ENCODE peak calls at places on chromosome 2, in eight cellular contexts. B, Z, G, W, M, J, C and K are unnamed samples. For H3K9me3 and H3K4me1, the result is how much of the 10 kb centered on the place peaks cover.

GRCh38 chr2:150140777-150141176 is 346.7 kb downstream of the RND3 start:
- DNase-seq in Z (no peak), B (no peak), J (no peak), M (no peak), W (no peak), G (no peak), C (no peak), K (no peak)

GRCh38 chr2:22536131-22536530 is 848.8 kb upstream of the KLHL29 start:
- DNase-seq in Z (no peak), J (no peak), G (no peak), W (no peak), C (no peak), B (no peak), M (no peak), K (no peak)

GRCh38 chr2:40230717-40231300 is 221.1 kb downstream of the SLC8A1 start:
- DNase-seq in G (no peak), J (no peak), Z (no peak), M (no peak), C (no peak), W (no peak), B (no peak), K (no peak)

GRCh38 chr2:158489366-158490112 is 32.8 kb downstream of the PKP4 start:
- DNase-seq in B (no peak), C (no peak), J (no peak), Z (no peak), M (no peak), W (no peak), G (no peak), K (no peak)

GRCh38 chr2:65382776-65383357 is 49.5 kb downstream of the SPRED2 start:
- DNase-seq in Z (peak), B (peak), J (peak), C (peak), M (peak), W (peak), G (peak), K (peak)

GRCh38 chr2:119218478-119219064 is 5.1 kb upstream of the STEAP3 start:
- DNase-seq in Z (no peak), C (peak), B (peak), G (peak), J (peak), W (peak), M (no peak), K (no peak)

GRCh38 chr2:127695491-127696472 is 5.5 kb upstream of the SFT2D3 start:
- DNase-seq in G (peak), C (peak), M (peak), W (peak), Z (no peak), J (peak), B (peak), K (no peak)

GRCh38 chr2:11698009-11698922 is 28.3 kb upstream of the NTSR2 start:
- DNase-seq in Z (no peak), C (peak), B (peak), G (no peak), W (peak), J (peak), M (no peak), K (peak)

GRCh38 chr2:219002395-219003266 is 9.4 kb upstream of the CRYBA2 start:
- DNase-seq in W (no peak), G (peak), B (peak), J (peak), M (no peak), C (peak), Z (peak), K (peak)

GRCh38 chr2:68196120-68196716 is 38.5 kb downstream of the PNO1 start:
- DNase-seq in B (peak), G (no peak), M (no peak), J (no peak), C (peak), W (no peak), Z (no peak), K (no peak)

GRCh38 chr2:185456517-185456916 is 282.1 kb upstream of the FSIP2 start:
- DNase-seq in M (no peak), C (no peak), G (no peak), Z (no peak), B (no peak), J (no peak), W (no peak), K (no peak)

GRCh38 chr2:230924470-230925341 is at the start of gene GPR55:
- DNase-seq in C (no peak), J (no peak), W (no peak), B (no peak), G (no peak), Z (peak), M (peak), K (no peak)

GRCh38 chr2:46803551-46803885 is 112.1 kb downstream of the MCFD2 start:
- DNase-seq in J (no peak), B (no peak), W (no peak), M (no peak), C (no peak), G (no peak), Z (no peak), K (no peak)

GRCh38 chr2:187051350-187051749 is 202.4 kb upstream of the ZSWIM2 start:
- DNase-seq in Z (no peak), C (no peak), J (no peak), W (no peak), M (no peak), B (no peak), G (no peak), K (no peak)

GRCh38 chr2:39142012-39142346 is 21.1 kb upstream of the SOS1 start:
- DNase-seq in W (no peak), B (no peak), Z (no peak), J (no peak), M (no peak), C (no peak), G (no peak), K (no peak)

GRCh38 chr2:31728406-31729064 is 147.8 kb upstream of the SRD5A2 start:
- DNase-seq in W (no peak), Z (no peak), B (no peak), G (no peak), C (no peak), J (no peak), M (no peak), K (no peak)

GRCh38 chr2:242020196-242021004 is 150.9 kb downstream of the RTP5 start:
- DNase-seq in M (peak), B (peak), J (peak), Z (peak), G (no peak), W (no peak), C (peak), K (peak)

GRCh38 chr2:183149489-183149888 is 25.2 kb downstream of the NUP35 start:
- DNase-seq in C (peak), G (no peak), W (no peak), Z (no peak), J (no peak), B (no peak), M (no peak), K (no peak)

GRCh38 chr2:158795110-158795924 is at the start of gene DAPL1:
- DNase-seq in M (no peak), C (no peak), Z (no peak), W (no peak), B (no peak), J (peak), G (no peak), K (no peak)

GRCh38 chr2:120134263-120134662 is 88.9 kb downstream of the TMEM185B start:
- DNase-seq in Z (no peak), W (no peak), B (no peak), G (peak), M (no peak), J (no peak), C (no peak), K (no peak)

GRCh38 chr2:62293490-62294212 is 97.7 kb downstream of the B3GNT2 start:
- DNase-seq in B (peak), J (peak), Z (peak), C (peak), W (peak), G (no peak), M (peak), K (peak)

GRCh38 chr2:73418343-73418742 is 32.7 kb downstream of the ALMS1 start:
- DNase-seq in W (peak), G (no peak), J (peak), B (peak), Z (no peak), C (peak), M (peak), K (peak)

GRCh38 chr2:238105506-238106338 is 5.6 kb downstream of the ESPNL start:
- DNase-seq in B (no peak), J (peak), C (no peak), M (peak), W (no peak), G (no peak), Z (peak), K (peak)

GRCh38 chr2:73982140-73982617 is 2.5 kb upstream of the TET3 start:
- DNase-seq in G (no peak), J (no peak), B (peak), Z (no peak), W (peak), C (no peak), M (peak), K (no peak)

GRCh38 chr2:194591192-194591591 is 1065.8 kb upstream of the SLC39A10 start:
- DNase-seq in Z (no peak), C (no peak), B (no peak), W (no peak), J (no peak), M (no peak), G (no peak), K (no peak)

GRCh38 chr2:100819365-100820345 is at the start of gene NPAS2:
- DNase-seq in W (peak), M (peak), Z (no peak), J (peak), G (no peak), B (peak), C (peak), K (peak)

GRCh38 chr2:219573166-219573565 is 1.1 kb downstream of the INHA start:
- DNase-seq in W (no peak), M (no peak), C (no peak), B (no peak), G (no peak), J (no peak), Z (no peak), K (no peak)

GRCh38 chr2:165953306-165953654 is 296 bp downstream of the TTC21B start:
- DNase-seq in Z (peak), B (no peak), C (no peak), W (no peak), M (no peak), G (peak), J (no peak), K (no peak)

GRCh38 chr2:23596316-23596885 is 211.4 kb downstream of the KLHL29 start:
- DNase-seq in B (no peak), Z (no peak), M (peak), C (no peak), J (no peak), W (no peak), G (no peak), K (no peak)

GRCh38 chr2:11630855-11631254 is 39.1 kb downstream of the NTSR2 start:
- DNase-seq in G (no peak), J (no peak), M (no peak), B (no peak), C (no peak), Z (no peak), W (no peak), K (no peak)

GRCh38 chr2:162090109-162090508 is 16.1 kb upstream of the DPP4 start:
- DNase-seq in C (no peak), G (no peak), M (no peak), B (no peak), J (no peak), Z (no peak), W (no peak), K (no peak)

GRCh38 chr2:100783986-100784385 is 36.0 kb upstream of the NPAS2 start:
- DNase-seq in C (no peak), G (no peak), B (no peak), Z (no peak), J (no peak), W (no peak), M (no peak), K (no peak)

GRCh38 chr2:106686814-106687213 is 199.2 kb downstream of the ST6GAL2 start:
- DNase-seq in W (no peak), Z (no peak), J (no peak), C (no peak), M (no peak), G (no peak), B (no peak), K (no peak)

GRCh38 chr2:171771463-171771862 is 84.2 kb downstream of the DYNC1I2 start:
- DNase-seq in B (no peak), G (no peak), W (no peak), Z (no peak), J (no peak), C (no peak), M (no peak), K (no peak)

GRCh38 chr2:37984589-37984988 is 59.5 kb downstream of the RMDN2 start:
- DNase-seq in B (no peak), Z (no peak), M (no peak), C (no peak), W (no peak), G (no peak), J (no peak), K (no peak)

GRCh38 chr2:227748079-227748478 is 2.4 kb downstream of the SCYGR8 start:
- DNase-seq in W (no peak), Z (no peak), J (no peak), G (peak), C (peak), M (no peak), B (no peak), K (no peak)

GRCh38 chr2:60550151-60550983 is 3.1 kb downstream of the BCL11A start:
- DNase-seq in C (peak), G (peak), W (peak), B (peak), M (no peak), J (peak), Z (peak), K (peak)

GRCh38 chr2:108611021-108611420 is 76.8 kb downstream of the LIMS1 start:
- DNase-seq in B (no peak), C (no peak), M (no peak), J (no peak), W (no peak), Z (no peak), G (no peak), K (no peak)

GRCh38 chr2:74321737-74322136 is 21.5 kb downstream of the SLC4A5 start:
- DNase-seq in M (no peak), B (no peak), J (no peak), Z (no peak), G (no peak), C (no peak), W (no peak), K (no peak)

GRCh38 chr2:16249269-16250055 is 309.1 kb downstream of the MYCN start:
- DNase-seq in B (no peak), M (no peak), W (no peak), C (no peak), Z (no peak), J (no peak), G (no peak), K (no peak)
- H3K9me3 ChIP-seq in B (under half), M (under half), W (under half), C (under half), Z (under half), J (under half), G (under half), K (under half)

GRCh38 chr2:2320486-2321249 is 10.4 kb downstream of the MYT1L start:
- DNase-seq in B (no peak), C (no peak), M (no peak), G (no peak), W (no peak), Z (no peak), J (no peak), K (no peak)
- H3K27ac ChIP-seq in B (no peak), C (no peak), M (no peak), G (no peak), W (no peak), Z (no peak), J (no peak), K (no peak)

DNA sequence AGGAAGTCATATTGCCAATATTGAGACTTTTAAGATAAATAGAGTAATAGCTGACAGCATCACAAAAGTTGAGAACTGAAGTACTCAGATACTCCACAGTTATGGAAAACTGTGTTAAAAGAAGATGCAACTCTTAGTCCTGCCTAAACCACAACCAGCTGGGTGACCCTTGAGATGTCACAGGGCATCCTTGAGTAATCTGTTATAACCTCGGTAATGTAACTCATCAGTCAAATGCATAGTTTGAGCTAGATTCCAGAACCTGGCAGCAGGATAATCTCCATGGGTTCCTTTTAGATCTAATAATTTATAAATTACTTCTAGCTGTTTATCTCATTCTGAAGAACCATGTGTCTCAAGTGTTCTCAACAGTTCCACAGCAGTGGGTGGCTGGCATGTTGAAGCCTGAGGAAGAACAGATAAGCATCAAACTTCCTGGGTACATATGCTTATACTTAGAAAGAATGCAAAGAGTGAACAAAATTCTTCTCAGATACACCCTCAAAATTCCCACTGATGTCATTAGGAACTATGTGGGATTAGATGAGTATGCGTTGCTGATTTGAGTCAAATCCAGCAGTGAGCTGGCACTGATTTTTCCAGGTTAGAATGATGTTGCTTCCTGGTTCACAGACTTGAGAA is 304.1 kb upstream of the ERBB4 start:
- DNase-seq in M (no peak), G (no peak), Z (no peak), B (no peak), J (no peak), C (no peak), W (no peak), K (no peak)
- H3K4me1 ChIP-seq in M (under half), G (under half), Z (under half), B (under half), J (under half), C (under half), W (under half), K (under half)

DNA sequence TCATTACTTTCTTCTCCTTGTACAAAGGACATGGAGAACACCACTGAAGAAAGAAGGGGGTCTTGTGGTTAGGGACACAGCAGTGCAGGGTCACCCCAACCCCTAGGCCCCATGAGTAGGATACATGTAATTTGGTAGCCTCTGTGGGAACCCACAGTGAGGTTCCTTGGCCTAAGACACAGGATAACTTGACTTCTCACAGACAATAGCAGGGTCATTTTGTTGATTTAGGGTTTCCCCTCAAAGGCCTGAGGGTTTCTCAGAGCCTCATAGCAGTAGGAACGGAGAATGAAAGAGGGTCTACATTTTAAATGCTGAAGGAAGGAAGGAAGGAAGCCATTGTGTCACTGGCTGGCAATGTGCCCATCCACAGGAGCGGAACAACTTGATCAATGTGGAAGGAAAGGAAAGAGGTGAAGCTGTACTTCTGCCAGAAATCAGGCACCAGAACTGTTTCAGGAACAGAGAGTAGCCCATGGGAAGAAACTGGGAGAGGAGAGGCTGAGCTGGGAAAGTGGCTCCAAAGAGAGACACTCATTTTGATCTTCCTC is 5.1 kb downstream of the IL1B start:
- DNase-seq in B (no peak), C (no peak), M (no peak), Z (no peak), W (peak), J (no peak), G (no peak), K (no peak)
- H3K9me3 ChIP-seq in B (under half), C (under half), M (under half), Z (under half), W (under half), J (under half), G (under half), K (under half)

GRCh38 chr2:55119711-55120487 is 69.6 kb upstream of the RTN4 start:
- DNase-seq in B (no peak), C (no peak), M (no peak), Z (no peak), G (no peak), W (no peak), J (no peak), K (no peak)
- H3K27ac ChIP-seq in B (peak), C (no peak), M (peak), Z (peak), G (no peak), W (peak), J (no peak), K (no peak)

DNA sequence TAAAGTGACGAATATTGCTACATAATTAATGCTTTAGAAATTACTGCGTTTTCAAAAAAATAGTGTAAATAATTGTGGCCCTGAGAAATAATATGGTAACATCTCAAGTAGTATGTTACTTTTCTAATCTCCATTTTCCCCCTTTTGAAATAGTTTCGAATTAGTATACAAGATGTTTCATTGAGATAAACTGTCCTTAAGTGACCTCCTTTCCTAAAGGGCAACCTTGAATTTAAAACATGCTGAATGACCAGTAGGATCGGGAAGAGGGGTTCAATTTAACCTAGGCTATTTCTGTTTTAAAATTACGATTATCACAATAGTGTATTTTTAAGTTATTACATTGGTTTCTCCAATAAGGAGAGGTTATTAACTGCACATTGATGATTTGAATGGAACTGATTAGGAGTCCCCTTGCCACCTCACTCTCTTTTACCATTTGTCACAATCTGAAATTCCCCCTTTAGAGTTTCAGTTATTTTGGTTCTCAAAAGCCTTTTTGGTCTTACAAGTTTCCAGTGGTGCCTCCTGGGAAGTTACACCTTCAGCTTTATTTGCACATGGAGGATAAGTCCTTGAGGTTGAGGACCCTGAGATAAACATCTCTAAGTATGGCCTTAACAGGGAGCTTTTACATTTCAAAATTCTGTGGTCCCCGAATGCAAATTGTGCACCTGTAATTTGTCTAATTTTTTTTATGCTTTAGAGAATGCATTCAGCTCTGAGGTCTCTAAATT is 2.3 kb downstream of the ACTR3 start:
- DNase-seq in J (no peak), B (no peak), Z (no peak), G (no peak), M (no peak), W (no peak), C (no peak), K (no peak)
- H3K4me1 ChIP-seq in J (half or more), B (under half), Z (under half), G (half or more), M (half or more), W (half or more), C (half or more), K (under half)

GRCh38 chr2:6196461-6196860 is 504.3 kb downstream of the SOX11 start:
- DNase-seq in B (no peak), M (no peak), J (no peak), W (no peak), G (no peak), Z (no peak), C (no peak), K (no peak)
- H3K9me3 ChIP-seq in B (under half), M (under half), J (under half), W (under half), G (under half), Z (under half), C (under half), K (under half)